ENCODE peak calls at places on chromosome 20, in ten cellular contexts. S is left lung; H is cardiac muscle cell; A is left ventricle myocardium inferior; W is small intestine; X is neural progenitor cell; L is mesendoderm; J is CD8-positive, alpha-beta T cell; F is transverse colon; K is fibroblast of lung. G is an unnamed sample.
A peak's percentile ranks its signal among the peaks of the same experiment; 100 is the strongest.

GRCh38 chr20:19781235-19781634 is 23.2 kb downstream of the RIN2 start:
- DNase-seq in S (no peak), H (no peak), A (no peak), W (no peak), X (no peak), L (no peak), J (no peak), F (no peak), K (no peak), G (no peak)

GRCh38 chr20:36827541-36828279 is 48.2 kb upstream of the TLDC2 start:
- DNase-seq in S (no peak), H (no peak), A (peak; percentile 66), W (peak; percentile 25), X (no peak), L (no peak), J (no peak), F (no peak), K (no peak), G (no peak)

GRCh38 chr20:63234693-63235398 is 859 bp upstream of the BIRC7 start:
- DNase-seq in S (no peak), H (peak; percentile 63), A (no peak), W (peak; percentile 13), X (peak; percentile 79), L (peak; percentile 87), J (no peak), F (peak; percentile 19), K (no peak), G (no peak)

GRCh38 chr20:37315293-37316110 is 26.0 kb downstream of the MANBAL start:
- DNase-seq in S (no peak), H (peak; percentile 35), A (peak; percentile 86), W (no peak), X (no peak), L (peak; percentile 67), J (no peak), F (peak; percentile 57), K (peak; percentile 86), G (no peak)

GRCh38 chr20:10634683-10635411 is 39.0 kb downstream of the JAG1 start:
- DNase-seq in S (no peak), H (no peak), A (no peak), W (no peak), X (no peak), L (no peak), J (no peak), F (no peak), K (peak; percentile 54), G (no peak)

GRCh38 chr20:64100946-64101688 is 6.2 kb downstream of the NPBWR2 start:
- DNase-seq in S (peak; percentile 20), H (no peak), A (no peak), W (no peak), X (no peak), L (no peak), J (no peak), F (no peak), K (no peak), G (no peak)

GRCh38 chr20:48877299-48877698 is 44.2 kb upstream of the ARFGEF2 start:
- DNase-seq in S (no peak), H (no peak), A (no peak), W (no peak), X (no peak), L (no peak), J (no peak), F (no peak), K (no peak), G (no peak)

GRCh38 chr20:48616481-48616880 is 211.3 kb downstream of the PREX1 start:
- DNase-seq in S (peak; percentile 56), H (no peak), A (no peak), W (no peak), X (no peak), L (no peak), J (no peak), F (no peak), K (no peak), G (no peak)

GRCh38 chr20:1937316-1937976 is 42.2 kb downstream of the SIRPA start:
- DNase-seq in S (no peak), H (no peak), A (no peak), W (no peak), X (no peak), L (no peak), J (no peak), F (no peak), K (no peak), G (no peak)

GRCh38 chr20:3042621-3043020 is 801 bp upstream of the GNRH2 start:
- DNase-seq in S (no peak), H (no peak), A (peak; percentile 62), W (no peak), X (no peak), L (no peak), J (no peak), F (no peak), K (no peak), G (no peak)

GRCh38 chr20:32992015-32992641 is 12.1 kb downstream of the SUN5 start:
- DNase-seq in S (no peak), H (no peak), A (no peak), W (no peak), X (no peak), L (no peak), J (no peak), F (no peak), K (no peak), G (no peak)

GRCh38 chr20:46348972-46349741 is 40.9 kb upstream of the CDH22 start:
- DNase-seq in S (peak; percentile 87), H (peak; percentile 78), A (peak; percentile 57), W (peak; percentile 36), X (peak; percentile 90), L (peak; percentile 73), J (peak; percentile 25), F (peak; percentile 43), K (no peak), G (no peak)

GRCh38 chr20:43563991-43564390 is 5.2 kb downstream of the SGK2 start:
- DNase-seq in S (no peak), H (no peak), A (no peak), W (no peak), X (no peak), L (no peak), J (no peak), F (no peak), K (no peak), G (no peak)

GRCh38 chr20:34268851-34269668 is 27.8 kb downstream of the ASIP start:
- DNase-seq in S (peak; percentile 87), H (no peak), A (peak; percentile 24), W (peak; percentile 40), X (peak; percentile 53), L (peak; percentile 75), J (peak; percentile 13), F (peak; percentile 37), K (peak; percentile 49), G (peak; percentile 38)

GRCh38 chr20:5465281-5465680 is 148.5 kb upstream of the PROKR2 start:
- DNase-seq in S (no peak), H (no peak), A (no peak), W (no peak), X (no peak), L (no peak), J (no peak), F (no peak), K (no peak), G (no peak)

DNA sequence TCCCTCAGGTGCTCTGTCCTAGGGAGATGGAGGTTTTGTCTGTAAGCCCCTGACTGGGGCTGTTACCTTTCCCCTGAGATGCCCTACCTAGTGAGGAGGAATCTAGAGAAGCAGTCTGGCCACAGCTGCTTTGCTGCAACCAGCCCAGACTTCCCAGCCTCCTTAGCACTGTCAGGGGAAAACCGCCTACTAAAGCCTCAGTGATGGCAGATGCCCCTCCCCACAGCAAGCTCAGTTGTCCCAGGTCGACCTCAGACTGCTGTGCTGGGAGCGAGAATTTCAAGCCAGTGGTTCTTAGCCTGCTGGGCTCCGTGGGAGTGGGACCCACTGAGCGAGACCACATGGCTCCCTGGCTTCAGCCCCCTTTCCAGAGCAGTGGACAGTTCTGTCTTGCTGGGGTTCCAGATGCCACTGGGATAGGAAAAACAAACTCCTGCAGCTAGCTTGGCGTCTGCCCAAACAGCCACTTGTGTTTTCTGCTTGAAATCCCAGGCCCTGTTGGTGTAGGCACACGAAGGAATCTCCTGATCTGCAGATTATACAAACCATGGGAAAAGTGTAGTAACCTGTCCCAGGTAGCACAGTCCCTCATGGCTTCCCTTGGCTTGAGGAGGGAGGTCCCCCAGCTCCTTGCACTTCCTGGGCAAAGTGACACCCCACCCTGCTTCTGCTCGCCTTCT is 146.4 kb upstream of the PROKR2 start:
- DNase-seq in S (no peak), H (no peak), A (no peak), W (no peak), X (no peak), L (no peak), J (no peak), F (no peak), K (no peak), G (no peak)
- H3K4me3 ChIP-seq in S (no peak overlapping the region), H (no peak overlapping the region), A (no peak overlapping the region), W (no peak overlapping the region), X (no peak overlapping the region), L (no peak overlapping the region), J (no peak overlapping the region), F (no peak overlapping the region), K (no peak overlapping the region), G (no peak overlapping the region)

DNA sequence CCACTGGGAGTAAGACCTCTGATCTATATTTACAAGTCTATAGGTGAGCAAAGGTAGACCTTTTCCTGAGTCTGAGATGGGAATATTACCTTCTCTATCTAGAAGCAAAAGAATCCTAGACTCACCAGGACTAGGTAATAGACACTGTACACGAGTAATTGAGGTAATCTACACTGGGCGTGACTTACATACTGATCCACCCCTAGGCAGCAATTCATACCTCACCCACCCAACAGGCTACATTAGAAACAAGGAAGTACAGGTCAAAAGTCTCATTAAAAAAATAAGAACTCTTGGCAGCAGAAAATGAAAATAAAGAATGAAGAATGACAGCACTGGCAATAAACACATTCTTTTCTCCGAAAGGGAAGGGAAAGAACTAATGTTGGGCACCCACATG is 7.6 kb downstream of the CSNK2A1 start:
- DNase-seq in S (no peak), H (no peak), A (no peak), W (peak; percentile 93), X (no peak), L (no peak), J (no peak), F (peak; percentile 33), K (peak; percentile 33), G (no peak)
- H3K4me1 ChIP-seq in S (peaks cover 72% of the 10 kb centered on the region), H (peaks cover 16% of the 10 kb centered on the region), A (peaks cover 98% of the 10 kb centered on the region), W (peaks cover 15% of the 10 kb centered on the region), X (peaks cover 22% of the 10 kb centered on the region), L (peaks cover 2% of the 10 kb centered on the region), J (peaks cover 52% of the 10 kb centered on the region), F (peaks cover 92% of the 10 kb centered on the region), K (peaks cover 2% of the 10 kb centered on the region), G (peaks cover 20% of the 10 kb centered on the region)

DNA sequence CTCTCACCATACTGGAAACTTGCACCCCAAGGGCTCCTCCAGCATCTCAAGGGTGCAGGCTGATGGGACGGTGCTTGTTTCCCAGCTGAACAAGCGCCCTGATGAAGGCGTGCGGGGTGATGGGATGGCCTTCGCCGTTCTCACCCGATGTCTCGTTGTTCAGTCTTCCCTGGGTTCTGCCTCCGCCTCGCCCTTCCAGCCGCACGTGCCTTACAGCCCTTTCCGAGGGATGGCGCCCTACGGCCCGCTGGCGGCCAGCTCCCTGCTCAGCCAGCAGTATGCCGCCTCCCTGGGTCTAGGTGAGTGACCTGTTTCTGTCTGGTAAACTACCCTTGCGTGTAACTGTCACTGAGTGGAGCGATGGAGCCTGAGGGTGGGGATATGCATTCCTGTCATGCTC is 3.9 kb downstream of the LSM14B start:
- DNase-seq in S (no peak), H (no peak), A (no peak), W (no peak), X (no peak), L (no peak), J (no peak), F (no peak), K (no peak), G (no peak)
- H3K36me3 ChIP-seq in S (no peaks in the 10 kb centered on the region), H (peaks cover 58% of the 10 kb centered on the region), A (peaks cover 67% of the 10 kb centered on the region), W (no peaks in the 10 kb centered on the region), X (peaks cover 8% of the 10 kb centered on the region), L (peaks cover 29% of the 10 kb centered on the region), J (peaks cover 54% of the 10 kb centered on the region), F (peaks cover 59% of the 10 kb centered on the region), K (peaks cover 25% of the 10 kb centered on the region), G (peaks cover 69% of the 10 kb centered on the region)

GRCh38 chr20:24804481-24805206 is 144.4 kb upstream of the CST7 start:
- DNase-seq in S (no peak), H (no peak), A (no peak), W (no peak), X (no peak), L (no peak), J (no peak), F (no peak), K (no peak), G (no peak)
- H3K4me3 ChIP-seq in S (no peak overlapping the region), H (no peak overlapping the region), A (no peak overlapping the region), W (no peak overlapping the region), X (no peak overlapping the region), L (no peak overlapping the region), J (no peak overlapping the region), F (no peak overlapping the region), K (no peak overlapping the region), G (no peak overlapping the region)

G was measured in naive thymus-derived CD4-positive, alpha-beta T cell.